ENCODE peak calls at places on chromosomes 12 and 14, in six cellular contexts. X, P, U, D, G and O are unnamed samples.

GRCh38 chr14:39318574-39318973 is 84.9 kb downstream of the MIA2 start:
- DNase-seq in U (no peak), G (no peak), X (no peak), D (no peak), P (no peak), O (no peak)

GRCh38 chr12:94458882-94459772 is 540 bp downstream of the CEP83 start:
- DNase-seq in U (no peak), P (no peak), D (peak), G (no peak), X (peak), O (peak)

GRCh38 chr12:111183094-111183493 is 185.8 kb downstream of the PHETA1 start:
- DNase-seq in X (no peak), G (no peak), P (no peak), U (no peak), D (no peak), O (no peak)

GRCh38 chr12:130875193-130875592 is 3.3 kb downstream of the RAN start:
- DNase-seq in P (no peak), U (no peak), D (no peak), X (no peak), G (no peak), O (no peak)

GRCh38 chr14:51310453-51311074 is 70.5 kb downstream of the TMX1 start:
- DNase-seq in D (no peak), G (peak), U (no peak), X (peak), P (no peak), O (no peak)

GRCh38 chr12:122984612-122985358 is 4.3 kb downstream of the ARL6IP4 start:
- DNase-seq in U (no peak), X (no peak), D (no peak), P (no peak), G (peak), O (no peak)

GRCh38 chr12:18825138-18825537 is 87.2 kb downstream of the CAPZA3 start:
- DNase-seq in U (no peak), X (no peak), D (no peak), G (no peak), P (no peak), O (no peak)

GRCh38 chr14:29558516-29558915 is 369.1 kb downstream of the PRKD1 start:
- DNase-seq in P (no peak), G (no peak), X (peak), D (no peak), U (no peak), O (no peak)

GRCh38 chr12:10959777-10960176 is 20.7 kb upstream of the TAS2R14 start:
- DNase-seq in D (no peak), U (no peak), P (no peak), G (no peak), X (peak), O (peak)

GRCh38 chr12:13095266-13095995 is 8.0 kb downstream of the GSG1 start:
- DNase-seq in U (no peak), X (no peak), G (no peak), D (no peak), P (no peak), O (peak)

GRCh38 chr14:93318927-93319326 is 13.9 kb downstream of the BTBD7 start:
- DNase-seq in X (peak), G (no peak), U (no peak), D (no peak), P (no peak), O (no peak)

GRCh38 chr14:87233266-87233665 is 759.7 kb downstream of the GALC start:
- DNase-seq in D (peak), G (no peak), P (no peak), U (no peak), X (no peak), O (no peak)

GRCh38 chr14:41570415-41571155 is 36.1 kb upstream of the LRFN5 start:
- DNase-seq in X (no peak), G (no peak), U (no peak), D (no peak), P (no peak), O (no peak)

GRCh38 chr12:115507951-115508722 is 769.4 kb downstream of the MED13L start:
- DNase-seq in P (no peak), X (no peak), G (peak), D (no peak), U (no peak), O (peak)

GRCh38 chr12:47219243-47219642 is 139.5 kb upstream of the AMIGO2 start:
- DNase-seq in U (no peak), G (no peak), D (no peak), X (peak), P (no peak), O (no peak)

GRCh38 chr12:72011374-72011773 is 72.7 kb downstream of the TPH2 start:
- DNase-seq in U (no peak), D (no peak), G (no peak), P (no peak), X (peak), O (no peak)

GRCh38 chr12:64400041-64400440 is 4.2 kb upstream of the XPOT start:
- DNase-seq in D (no peak), G (no peak), U (no peak), P (no peak), X (peak), O (no peak)

GRCh38 chr12:47892819-47893218 is 12.0 kb downstream of the VDR start:
- DNase-seq in D (no peak), G (no peak), P (no peak), X (peak), U (no peak), O (peak)

GRCh38 chr14:68291820-68292219 is 472.2 kb downstream of the RAD51B start:
- DNase-seq in G (no peak), U (no peak), P (no peak), D (no peak), X (no peak), O (no peak)

GRCh38 chr14:68733086-68733621 is 59.7 kb downstream of the ZFP36L1 start:
- DNase-seq in U (peak), X (peak), G (no peak), P (no peak), D (no peak), O (no peak)

GRCh38 chr14:100893760-100894159 is 9.8 kb downstream of the RTL1 start:
- DNase-seq in X (no peak), G (no peak), U (no peak), D (no peak), P (peak), O (no peak)

GRCh38 chr12:113246478-113247122 is 25.3 kb downstream of the TPCN1 start:
- DNase-seq in X (no peak), P (peak), G (no peak), D (no peak), U (no peak), O (no peak)

GRCh38 chr12:46267618-46268348 is 1.1 kb downstream of the SLC38A1 start:
- DNase-seq in U (peak), X (peak), G (no peak), D (peak), P (peak), O (peak)

GRCh38 chr12:42086021-42086420 is 58.7 kb downstream of the GXYLT1 start:
- DNase-seq in X (peak), G (no peak), D (peak), P (no peak), U (no peak), O (no peak)

GRCh38 chr12:115752913-115753726 is 524.4 kb downstream of the MED13L start:
- DNase-seq in P (peak), U (no peak), D (peak), X (peak), G (peak), O (peak)

GRCh38 chr12:100955139-100955538 is 160.6 kb downstream of the ANO4 start:
- DNase-seq in P (no peak), X (peak), U (no peak), D (no peak), G (no peak), O (no peak)

GRCh38 chr12:92905258-92905810 is 23.8 kb downstream of the EEA1 start:
- DNase-seq in U (no peak), D (no peak), G (no peak), P (no peak), X (no peak), O (no peak)

GRCh38 chr12:56766535-56766934 is 3.4 kb downstream of the HSD17B6 start:
- DNase-seq in D (peak), P (no peak), G (no peak), U (no peak), X (no peak), O (no peak)

GRCh38 chr12:12686472-12686871 is 9.5 kb downstream of the GPR19 start:
- DNase-seq in D (no peak), U (no peak), P (no peak), X (peak), G (no peak), O (no peak)

GRCh38 chr12:107454431-107454830 is 231.2 kb upstream of the PWP1 start:
- DNase-seq in U (no peak), X (no peak), G (no peak), D (no peak), P (no peak), O (no peak)

GRCh38 chr14:55026441-55026792 is 482 bp downstream of the WDHD1 start:
- DNase-seq in G (no peak), X (no peak), D (no peak), U (no peak), P (no peak), O (peak)

GRCh38 chr14:91078095-91078737 is 17.8 kb upstream of the RPS6KA5 start:
- DNase-seq in U (peak), D (no peak), P (no peak), G (no peak), X (no peak), O (peak)

GRCh38 chr12:64181504-64182291 is 40.4 kb downstream of the KICS2 start:
- DNase-seq in G (peak), U (no peak), P (peak), X (peak), D (no peak), O (peak)

GRCh38 chr12:28933864-28934527 is 215.1 kb upstream of the FAR2 start:
- DNase-seq in G (no peak), U (no peak), X (no peak), D (no peak), P (no peak), O (no peak)

GRCh38 chr14:74207943-74208342 is 31.3 kb upstream of the VSX2 start:
- DNase-seq in G (no peak), X (no peak), D (peak), U (no peak), P (no peak), O (no peak)

GRCh38 chr12:3342051-3342450 is 149.0 kb upstream of the PRMT8 start:
- DNase-seq in P (peak), D (no peak), U (peak), G (peak), X (peak), O (no peak)

GRCh38 chr12:57157588-57158173 is 10.3 kb upstream of the LRP1-AS start:
- DNase-seq in G (peak), U (no peak), D (no peak), X (no peak), P (no peak), O (no peak)

GRCh38 chr14:75460402-75460801 is 32.6 kb downstream of the JDP2 start:
- DNase-seq in P (no peak), D (no peak), U (no peak), G (no peak), X (no peak), O (no peak)

GRCh38 chr14:102085503-102085902 is 1.3 kb downstream of the HSP90AA1 start:
- DNase-seq in X (no peak), P (no peak), U (no peak), G (no peak), D (no peak), O (peak)